ENCODE peak calls at places on chromosomes 7 and 10, in seven cellular contexts. One of them, this sample, is unnamed.

GRCh38 chr10:69567920-69568319 is 5.3 kb downstream of the NEUROG3 start:
- DNase-seq in fibroblast of the aortic adventitia: peak; percentile 63
- DNase-seq in hepatocyte: peak; percentile 86
- DNase-seq in WERI-Rb-1: no peak
- DNase-seq in GM12878: no peak
- DNase-seq in OCI-LY7: no peak
- DNase-seq in bronchial epithelial cell: peak; percentile 30
- DNase-seq in this sample: peak; percentile 23

GRCh38 chr10:86281396-86281795 is 85.2 kb downstream of the GRID1 start:
- DNase-seq in fibroblast of the aortic adventitia: no peak
- DNase-seq in WERI-Rb-1: no peak
- DNase-seq in hepatocyte: no peak
- DNase-seq in OCI-LY7: no peak
- DNase-seq in bronchial epithelial cell: no peak
- DNase-seq in GM12878: no peak
- DNase-seq in this sample: no peak

GRCh38 chr7:20798081-20798693 is 11.5 kb upstream of the SP8 start:
- DNase-seq in fibroblast of the aortic adventitia: no peak
- DNase-seq in GM12878: no peak
- DNase-seq in WERI-Rb-1: peak; percentile 80
- DNase-seq in OCI-LY7: no peak
- DNase-seq in hepatocyte: peak; percentile 72
- DNase-seq in bronchial epithelial cell: no peak
- DNase-seq in this sample: peak; percentile 69

GRCh38 chr7:22725585-22725984 is 1.4 kb upstream of the IL6 start:
- DNase-seq in bronchial epithelial cell: no peak
- DNase-seq in OCI-LY7: peak; percentile 39
- DNase-seq in hepatocyte: no peak
- DNase-seq in fibroblast of the aortic adventitia: peak; percentile 53
- DNase-seq in GM12878: no peak
- DNase-seq in WERI-Rb-1: no peak
- DNase-seq in this sample: peak; percentile 71

GRCh38 chr10:59698326-59698725 is 11.3 kb downstream of the SLC16A9 start:
- DNase-seq in OCI-LY7: no peak
- DNase-seq in fibroblast of the aortic adventitia: no peak
- DNase-seq in WERI-Rb-1: no peak
- DNase-seq in bronchial epithelial cell: no peak
- DNase-seq in GM12878: no peak
- DNase-seq in hepatocyte: no peak
- DNase-seq in this sample: no peak

GRCh38 chr10:15745748-15746147 is 26.0 kb upstream of the ITGA8 start:
- DNase-seq in fibroblast of the aortic adventitia: peak; percentile 95
- DNase-seq in bronchial epithelial cell: no peak
- DNase-seq in WERI-Rb-1: no peak
- DNase-seq in OCI-LY7: no peak
- DNase-seq in GM12878: no peak
- DNase-seq in hepatocyte: peak; percentile 19
- DNase-seq in this sample: no peak

GRCh38 chr7:127578036-127578684 is 7.2 kb downstream of the GCC1 start:
- DNase-seq in GM12878: no peak
- DNase-seq in WERI-Rb-1: peak; percentile 16
- DNase-seq in hepatocyte: no peak
- DNase-seq in bronchial epithelial cell: peak; percentile 29
- DNase-seq in fibroblast of the aortic adventitia: peak; percentile 58
- DNase-seq in OCI-LY7: no peak
- DNase-seq in this sample: no peak

GRCh38 chr7:155857141-155857540 is 44.9 kb upstream of the SHH start:
- DNase-seq in hepatocyte: no peak
- DNase-seq in fibroblast of the aortic adventitia: no peak
- DNase-seq in OCI-LY7: no peak
- DNase-seq in bronchial epithelial cell: no peak
- DNase-seq in WERI-Rb-1: no peak
- DNase-seq in GM12878: no peak
- DNase-seq in this sample: no peak

GRCh38 chr7:95878677-95879076 is 106.3 kb downstream of the DYNC1I1 start:
- DNase-seq in bronchial epithelial cell: no peak
- DNase-seq in fibroblast of the aortic adventitia: no peak
- DNase-seq in GM12878: no peak
- DNase-seq in OCI-LY7: no peak
- DNase-seq in hepatocyte: no peak
- DNase-seq in WERI-Rb-1: no peak
- DNase-seq in this sample: no peak

GRCh38 chr7:92639213-92639896 is 49.2 kb upstream of the FAM133B start:
- DNase-seq in fibroblast of the aortic adventitia: no peak
- DNase-seq in hepatocyte: no peak
- DNase-seq in GM12878: no peak
- DNase-seq in bronchial epithelial cell: no peak
- DNase-seq in WERI-Rb-1: no peak
- DNase-seq in OCI-LY7: no peak
- DNase-seq in this sample: peak; percentile 17

GRCh38 chr7:92639956-92640355 is 49.8 kb upstream of the FAM133B start:
- DNase-seq in bronchial epithelial cell: no peak
- DNase-seq in fibroblast of the aortic adventitia: no peak
- DNase-seq in hepatocyte: no peak
- DNase-seq in OCI-LY7: no peak
- DNase-seq in GM12878: no peak
- DNase-seq in WERI-Rb-1: no peak
- DNase-seq in this sample: no peak

GRCh38 chr7:92643821-92644220 is 53.6 kb upstream of the FAM133B start:
- DNase-seq in GM12878: no peak
- DNase-seq in OCI-LY7: no peak
- DNase-seq in hepatocyte: no peak
- DNase-seq in fibroblast of the aortic adventitia: peak; percentile 48
- DNase-seq in WERI-Rb-1: no peak
- DNase-seq in bronchial epithelial cell: no peak
- DNase-seq in this sample: no peak

GRCh38 chr7:92644406-92645113 is 54.4 kb upstream of the FAM133B start:
- DNase-seq in WERI-Rb-1: peak; percentile 79
- DNase-seq in GM12878: no peak
- DNase-seq in OCI-LY7: no peak
- DNase-seq in hepatocyte: no peak
- DNase-seq in bronchial epithelial cell: peak; percentile 52
- DNase-seq in fibroblast of the aortic adventitia: peak; percentile 57
- DNase-seq in this sample: no peak

DNA sequence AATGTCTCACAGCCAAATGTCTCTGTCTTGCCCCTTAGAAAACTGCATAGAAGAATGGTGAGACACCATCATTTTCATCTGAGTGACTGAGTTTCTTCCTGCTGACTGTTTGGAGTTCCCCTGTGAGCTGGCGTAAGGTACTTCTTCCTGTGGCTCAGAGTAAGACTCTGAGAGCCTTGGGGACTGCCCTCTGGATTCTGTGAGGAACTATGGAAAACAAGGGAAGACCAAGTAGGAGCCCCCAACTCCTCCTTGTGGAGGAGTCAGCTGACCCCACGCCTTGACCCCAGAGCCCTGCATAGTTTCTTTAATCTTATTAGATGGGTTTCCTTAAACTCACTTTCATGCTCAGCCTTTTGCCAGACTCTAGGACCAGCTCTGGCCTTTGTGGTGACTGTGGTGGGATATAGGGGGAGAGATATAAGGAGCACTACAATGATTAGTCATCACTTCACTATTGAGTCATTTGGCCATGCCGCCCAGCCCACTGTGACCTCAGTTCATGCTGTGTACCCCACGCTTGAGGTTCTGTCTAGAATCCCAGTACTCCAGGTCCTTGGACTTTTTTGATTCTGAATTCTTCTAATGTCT is 51.8 kb upstream of the FAM133B start:
- DNase-seq in bronchial epithelial cell: peak; percentile 84
- DNase-seq in WERI-Rb-1: no peak
- DNase-seq in GM12878: no peak
- DNase-seq in hepatocyte: no peak
- DNase-seq in fibroblast of the aortic adventitia: peak; percentile 45
- DNase-seq in OCI-LY7: no peak
- DNase-seq in this sample: peak; percentile 89
- H3K4me3 ChIP-seq in bronchial epithelial cell: no peak overlapping the region
- H3K4me3 ChIP-seq in WERI-Rb-1: no peak overlapping the region
- H3K4me3 ChIP-seq in GM12878: peak overlapping the region; percentile 39
- H3K4me3 ChIP-seq in hepatocyte: no peak overlapping the region
- H3K4me3 ChIP-seq in fibroblast of the aortic adventitia: no peak overlapping the region
- H3K4me3 ChIP-seq in OCI-LY7: no peak overlapping the region
- H3K4me3 ChIP-seq in this sample: peak overlapping the region; percentile 9

GRCh38 chr7:112757337-112757736 is 32.9 kb downstream of the TMEM168 start:
- DNase-seq in GM12878: no peak
- DNase-seq in WERI-Rb-1: no peak
- DNase-seq in OCI-LY7: no peak
- DNase-seq in bronchial epithelial cell: no peak
- DNase-seq in hepatocyte: no peak
- DNase-seq in fibroblast of the aortic adventitia: no peak
- DNase-seq in this sample: peak; percentile 6

GRCh38 chr7:112763996-112764395 is 26.2 kb downstream of the TMEM168 start:
- DNase-seq in OCI-LY7: no peak
- DNase-seq in WERI-Rb-1: no peak
- DNase-seq in bronchial epithelial cell: no peak
- DNase-seq in hepatocyte: no peak
- DNase-seq in fibroblast of the aortic adventitia: no peak
- DNase-seq in GM12878: no peak
- DNase-seq in this sample: no peak

GRCh38 chr7:112759905-112760304 is 30.3 kb downstream of the TMEM168 start:
- DNase-seq in WERI-Rb-1: no peak
- DNase-seq in hepatocyte: no peak
- DNase-seq in OCI-LY7: no peak
- DNase-seq in bronchial epithelial cell: peak; percentile 23
- DNase-seq in GM12878: no peak
- DNase-seq in fibroblast of the aortic adventitia: no peak
- DNase-seq in this sample: no peak

GRCh38 chr7:112765105-112765504 is 25.1 kb downstream of the TMEM168 start:
- DNase-seq in fibroblast of the aortic adventitia: no peak
- DNase-seq in GM12878: no peak
- DNase-seq in hepatocyte: no peak
- DNase-seq in OCI-LY7: no peak
- DNase-seq in bronchial epithelial cell: no peak
- DNase-seq in WERI-Rb-1: no peak
- DNase-seq in this sample: no peak

DNA sequence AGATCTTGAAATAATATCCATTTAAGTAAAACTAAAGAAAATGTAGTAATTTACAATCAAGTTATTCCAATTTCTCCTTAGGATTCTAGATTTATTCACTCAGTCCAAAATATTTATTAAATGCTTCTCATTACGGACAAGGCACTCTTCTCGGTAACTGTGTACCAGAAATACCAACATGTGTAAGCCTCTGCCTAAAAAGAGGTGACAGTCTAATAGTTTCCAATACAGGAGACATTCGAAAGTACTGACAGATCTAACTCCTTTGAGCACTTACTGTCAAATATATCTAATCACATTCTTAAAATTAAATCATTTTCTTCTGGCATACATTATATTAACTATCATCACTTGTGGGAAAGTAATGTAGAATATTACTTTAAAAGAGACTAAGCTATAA is 26.9 kb downstream of the TMEM168 start:
- DNase-seq in OCI-LY7: no peak
- DNase-seq in fibroblast of the aortic adventitia: no peak
- DNase-seq in WERI-Rb-1: no peak
- DNase-seq in GM12878: no peak
- DNase-seq in bronchial epithelial cell: no peak
- DNase-seq in hepatocyte: no peak
- DNase-seq in this sample: no peak
- TF ChIP-seq CTCF in OCI-LY7: no peak
- TF ChIP-seq CTCF in fibroblast of the aortic adventitia: no peak
- TF ChIP-seq CTCF in WERI-Rb-1: no peak
- TF ChIP-seq CTCF in GM12878: no peak
- TF ChIP-seq CTCF in bronchial epithelial cell: no peak
- TF ChIP-seq CTCF in hepatocyte: no peak
- TF ChIP-seq CTCF in this sample: no peak

GRCh38 chr10:127894146-127894545 is 1.4 kb upstream of the CLRN3 start:
- DNase-seq in WERI-Rb-1: no peak
- DNase-seq in GM12878: no peak
- DNase-seq in OCI-LY7: no peak
- DNase-seq in fibroblast of the aortic adventitia: no peak
- DNase-seq in hepatocyte: no peak
- DNase-seq in bronchial epithelial cell: peak; percentile 37
- DNase-seq in this sample: no peak

GRCh38 chr10:127892743-127893142 is at the start of gene CLRN3:
- DNase-seq in OCI-LY7: no peak
- DNase-seq in WERI-Rb-1: no peak
- DNase-seq in fibroblast of the aortic adventitia: no peak
- DNase-seq in hepatocyte: peak; percentile 49
- DNase-seq in GM12878: no peak
- DNase-seq in bronchial epithelial cell: no peak
- DNase-seq in this sample: no peak

GRCh38 chr10:127899766-127900382 is 7.0 kb upstream of the PTPRE start:
- DNase-seq in WERI-Rb-1: no peak
- DNase-seq in GM12878: no peak
- DNase-seq in OCI-LY7: no peak
- DNase-seq in fibroblast of the aortic adventitia: no peak
- DNase-seq in hepatocyte: no peak
- DNase-seq in bronchial epithelial cell: peak; percentile 21
- DNase-seq in this sample: no peak

GRCh38 chr10:127897177-127897576 is 4.4 kb upstream of the CLRN3 start:
- DNase-seq in hepatocyte: no peak
- DNase-seq in OCI-LY7: no peak
- DNase-seq in fibroblast of the aortic adventitia: no peak
- DNase-seq in WERI-Rb-1: no peak
- DNase-seq in bronchial epithelial cell: no peak
- DNase-seq in GM12878: no peak
- DNase-seq in this sample: no peak

GRCh38 chr10:127896590-127896989 is 3.8 kb upstream of the CLRN3 start:
- DNase-seq in GM12878: no peak
- DNase-seq in fibroblast of the aortic adventitia: no peak
- DNase-seq in WERI-Rb-1: no peak
- DNase-seq in bronchial epithelial cell: no peak
- DNase-seq in hepatocyte: no peak
- DNase-seq in OCI-LY7: no peak
- DNase-seq in this sample: no peak
- H3K4me3 ChIP-seq in GM12878: no peak overlapping the region
- H3K4me3 ChIP-seq in fibroblast of the aortic adventitia: no peak overlapping the region
- H3K4me3 ChIP-seq in WERI-Rb-1: no peak overlapping the region
- H3K4me3 ChIP-seq in bronchial epithelial cell: no peak overlapping the region
- H3K4me3 ChIP-seq in hepatocyte: no peak overlapping the region
- H3K4me3 ChIP-seq in OCI-LY7: no peak overlapping the region
- H3K4me3 ChIP-seq in this sample: no peak overlapping the region

DNA sequence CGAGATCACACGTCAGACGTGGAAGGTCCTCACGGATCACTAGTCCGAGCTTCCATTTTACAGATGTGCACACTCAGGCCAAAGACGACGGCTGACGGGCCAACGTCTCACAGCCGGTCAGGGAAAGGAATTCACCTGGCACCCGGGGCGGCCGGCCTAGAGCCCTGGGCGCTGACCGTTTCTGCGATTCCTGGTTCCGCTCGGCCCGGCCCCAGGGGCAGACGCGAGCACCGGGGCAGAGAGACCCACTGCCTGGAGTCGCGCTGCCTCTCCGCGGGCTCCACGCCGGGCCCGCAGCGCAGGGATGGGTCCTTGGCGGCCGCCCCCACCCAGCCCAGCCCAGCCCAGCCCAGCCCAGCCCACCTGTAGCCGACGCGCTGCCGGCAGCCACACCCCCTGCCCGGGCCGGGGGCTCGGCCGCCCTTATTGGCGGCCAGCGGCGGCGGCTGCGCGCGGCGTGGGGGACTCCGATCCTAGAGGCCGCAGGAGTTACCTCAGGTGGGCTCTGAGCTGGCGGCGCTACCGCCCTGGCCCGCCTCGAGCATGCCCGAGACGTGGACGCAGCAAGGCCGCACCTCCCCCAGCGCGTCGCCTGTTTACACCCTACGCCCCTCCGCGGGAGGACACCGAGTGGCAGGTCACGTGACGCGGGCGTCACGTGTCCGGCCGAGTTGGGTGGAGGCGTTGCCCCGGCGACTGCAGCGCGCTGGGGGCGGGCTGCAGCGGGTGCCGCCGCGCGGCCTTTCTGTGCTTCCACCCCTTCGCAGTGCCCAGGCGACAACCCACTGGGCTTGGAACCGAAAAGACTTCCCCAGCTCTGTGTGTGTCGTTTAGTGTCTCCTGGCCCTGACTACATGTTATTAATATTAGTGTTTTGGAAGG is 78.1 kb downstream of the ZFAND4 start:
- DNase-seq in fibroblast of the aortic adventitia: peak; percentile 84
- DNase-seq in OCI-LY7: peak; percentile 98
- DNase-seq in hepatocyte: peak; percentile 98
- DNase-seq in GM12878: peak; percentile 53
- DNase-seq in WERI-Rb-1: peak; percentile 95
- DNase-seq in bronchial epithelial cell: peak; percentile 68
- DNase-seq in this sample: peak; percentile 97
- TF ChIP-seq CTCF in fibroblast of the aortic adventitia: no peak
- TF ChIP-seq CTCF in OCI-LY7: peak; percentile 32
- TF ChIP-seq CTCF in hepatocyte: no peak
- TF ChIP-seq CTCF in GM12878: peak; percentile 11
- TF ChIP-seq CTCF in WERI-Rb-1: no peak
- TF ChIP-seq CTCF in bronchial epithelial cell: peak; percentile 5
- TF ChIP-seq CTCF in this sample: peak; percentile 13